ENCODE peak calls at places on chromosomes 7 and 10, in four cellular contexts. R is K562, B is H1, O is GM12878. N is an unnamed sample.

GRCh38 chr10:84511709-84512108 is 183.3 kb downstream of the CCSER2 start:
- DNase-seq in B (no peak), O (no peak), R (no peak), N (peak; percentile 58)

GRCh38 chr10:108911814-108912541 is 1011.3 kb downstream of the XPNPEP1 start:
- DNase-seq in O (no peak), B (peak; percentile 94), R (no peak), N (peak; percentile 72)

GRCh38 chr10:59176241-59177030 is at the start of gene PHYHIPL:
- DNase-seq in R (no peak), O (no peak), B (peak; percentile 79), N (peak; percentile 88)

GRCh38 chr7:158281441-158281840 is 306.2 kb downstream of the PTPRN2 start:
- DNase-seq in R (no peak), O (no peak), B (no peak), N (peak; percentile 17)

GRCh38 chr7:2116086-2116810 is 116.5 kb downstream of the MAD1L1 start:
- DNase-seq in R (no peak), B (no peak), O (no peak), N (no peak)

GRCh38 chr10:110746254-110746826 is 102.2 kb downstream of the RBM20 start:
- DNase-seq in O (no peak), B (peak; percentile 72), R (peak; percentile 45), N (peak; percentile 71)

GRCh38 chr10:61757525-61758397 is 95.0 kb downstream of the CABCOCO1 start:
- DNase-seq in R (no peak), B (no peak), O (no peak), N (no peak)

GRCh38 chr10:46544989-46545791 is 11.3 kb downstream of the GPRIN2 start:
- DNase-seq in O (no peak), B (no peak), R (no peak), N (peak; percentile 62)

GRCh38 chr7:101576993-101577392 is 52.1 kb downstream of the MYL10 start:
- DNase-seq in B (no peak), R (no peak), O (no peak), N (no peak)

GRCh38 chr7:143929224-143929920 is 5.7 kb upstream of the OR2F2 start:
- DNase-seq in R (no peak), O (no peak), B (no peak), N (no peak)

GRCh38 chr10:111545806-111546205 is 469.0 kb downstream of the ADRA2A start:
- DNase-seq in O (no peak), B (no peak), R (no peak), N (no peak)

DNA sequence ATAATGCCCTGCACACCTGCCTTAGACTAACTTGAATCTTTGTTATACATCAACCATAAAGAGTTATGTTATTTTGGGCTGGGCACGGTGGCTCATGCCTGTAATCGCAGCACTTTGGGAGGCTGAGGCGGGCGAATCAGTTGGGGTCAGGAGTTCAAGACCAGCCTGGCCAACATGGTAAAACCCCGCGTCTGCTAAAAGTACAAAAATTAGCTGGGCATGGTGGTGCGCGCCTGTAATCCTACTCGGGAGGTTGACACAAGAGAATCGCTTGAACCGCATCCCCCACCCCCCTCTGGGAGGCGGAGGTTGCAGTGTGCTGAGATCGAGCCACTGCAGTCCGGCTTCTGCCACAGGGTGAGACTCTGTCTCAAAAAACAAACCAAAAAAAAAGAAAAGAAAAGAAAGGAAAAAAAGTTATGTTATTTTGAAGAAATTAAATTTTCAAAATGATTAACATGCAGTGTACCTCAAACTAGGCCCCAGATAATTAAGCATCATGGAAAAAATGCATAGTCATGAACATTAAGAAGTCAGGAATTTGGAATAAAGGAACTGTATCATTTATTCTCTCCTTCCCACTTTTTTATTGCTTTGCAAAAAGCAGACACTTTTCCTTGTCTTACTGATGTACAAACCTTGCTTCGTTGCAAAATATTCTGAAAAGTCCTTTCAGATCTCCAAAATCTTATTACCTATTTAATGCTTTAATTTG is 43.3 kb downstream of the STAM start:
- DNase-seq in R (no peak), B (no peak), O (no peak), N (no peak)
- TF ChIP-seq RFX5 in R (no peak), B (no peak), O (no peak), N (no peak)

DNA sequence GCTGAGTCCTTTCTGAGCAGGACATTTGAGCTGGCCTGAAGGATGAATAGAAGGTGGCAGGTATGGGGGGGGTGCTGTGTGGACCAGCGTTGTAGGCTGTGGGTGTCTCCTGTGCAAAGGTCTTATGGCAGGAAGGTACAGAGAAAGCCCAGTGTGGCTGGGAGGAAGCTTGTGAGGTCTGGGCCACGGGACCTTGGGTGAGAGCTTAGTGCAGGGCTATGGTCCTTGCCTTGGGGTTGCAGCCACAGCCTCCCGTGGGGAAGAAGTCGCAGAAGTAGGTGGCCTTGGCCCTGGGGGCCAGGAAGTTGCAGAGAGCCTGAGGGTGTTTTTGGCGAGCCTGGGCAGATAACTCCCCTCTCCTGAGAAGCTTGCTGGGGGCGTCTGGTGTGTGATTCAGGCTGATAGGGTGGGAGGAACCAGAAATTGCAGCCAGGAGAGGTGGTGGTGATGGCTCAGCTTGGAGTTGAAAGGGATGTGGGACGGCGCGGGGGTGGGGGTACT is 172.0 kb upstream of the TNRC18 start:
- DNase-seq in B (no peak), R (peak; percentile 51), O (no peak), N (peak; percentile 81)
- TF ChIP-seq NRF1 in B (no peak), R (no peak), O (no peak), N (no peak)

GRCh38 chr7:157077986-157078644 is 60.6 kb upstream of the UBE3C start:
- DNase-seq in O (no peak), R (no peak), B (peak; percentile 64), N (peak; percentile 55)
- TF ChIP-seq RFX5 in O (no peak), R (no peak), B (no peak), N (no peak)

DNA sequence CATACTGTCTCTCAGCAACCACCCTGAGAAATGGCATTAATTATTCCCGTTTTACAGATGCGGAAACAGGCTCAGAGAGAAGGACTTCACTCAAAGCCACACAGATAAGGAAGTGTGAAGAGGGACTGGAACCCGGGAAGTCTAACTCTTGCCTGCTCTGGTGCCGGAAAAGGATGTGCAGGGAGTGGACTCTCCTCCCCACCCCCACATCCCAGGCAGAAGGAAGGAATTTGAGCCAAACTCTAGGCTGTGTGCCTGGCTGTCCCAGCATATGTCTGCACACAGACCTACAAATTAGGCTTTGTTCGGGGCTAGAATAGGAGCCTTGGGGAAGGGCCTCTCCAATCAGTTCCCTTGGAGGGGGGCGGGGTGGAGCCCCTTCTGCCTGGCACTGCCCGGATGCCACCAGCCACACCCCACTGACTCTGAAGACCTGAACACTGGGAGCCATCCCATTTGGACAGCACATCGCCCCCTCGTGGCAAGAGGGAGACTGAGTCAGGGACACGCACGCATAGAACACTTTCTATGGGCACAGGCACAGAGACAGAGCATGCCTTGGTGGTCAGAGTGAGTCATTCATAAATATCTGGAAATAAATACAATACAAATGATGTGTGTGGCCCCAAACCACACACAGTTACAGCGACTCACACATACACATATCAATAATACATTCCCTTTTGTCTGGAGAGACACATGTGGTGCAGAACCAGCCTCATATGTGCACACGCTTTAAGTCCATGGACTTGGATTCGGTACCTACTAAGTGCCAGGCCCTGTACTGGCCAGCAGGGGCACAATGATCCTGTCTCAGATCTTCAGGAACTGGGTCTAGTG is 13.1 kb downstream of the LZTS2 start:
- DNase-seq in O (peak; percentile 61), R (peak; percentile 51), B (peak; percentile 88), N (peak; percentile 91)
- TF ChIP-seq NRF1 in O (no peak), R (no peak), B (no peak), N (no peak)